ENCODE peak calls at places on chromosome 4, in seven cellular contexts. P, E, V, R, F, U and I are unnamed samples.

GRCh38 chr4:114384629-114385028 is 214.0 kb upstream of the UGT8 start:
- DNase-seq in P (no peak), F (peak), V (no peak), R (peak), U (no peak), E (peak), I (no peak)

GRCh38 chr4:87007345-87008181 is 72.8 kb downstream of the AFF1 start:
- DNase-seq in P (no peak), V (peak), F (peak), R (peak), E (peak), U (peak), I (no peak)

GRCh38 chr4:8905236-8905772 is 33.7 kb upstream of the HMX1 start:
- DNase-seq in V (no peak), R (no peak), E (no peak), U (no peak), P (no peak), F (no peak), I (no peak)

GRCh38 chr4:82525287-82525898 is 36.4 kb downstream of the TMEM150C start:
- DNase-seq in P (no peak), V (no peak), R (no peak), U (no peak), F (no peak), E (no peak), I (no peak)

GRCh38 chr4:21596521-21596920 is 352.1 kb downstream of the KCNIP4 start:
- DNase-seq in R (no peak), P (no peak), U (no peak), V (no peak), F (no peak), E (no peak), I (no peak)

GRCh38 chr4:53804719-53805118 is 213.4 kb upstream of the LNX1 start:
- DNase-seq in F (peak), U (no peak), E (peak), R (no peak), V (peak), P (peak), I (peak)

GRCh38 chr4:32562010-32562409 is 1841.8 kb downstream of the PCDH7 start:
- DNase-seq in E (no peak), U (no peak), F (no peak), P (no peak), R (no peak), V (no peak), I (no peak)

GRCh38 chr4:7281316-7282093 is 89.2 kb downstream of the SORCS2 start:
- DNase-seq in V (no peak), R (no peak), P (no peak), U (no peak), F (no peak), E (no peak), I (no peak)

GRCh38 chr4:85909851-85910250 is 434.9 kb downstream of the ARHGAP24 start:
- DNase-seq in R (no peak), P (no peak), V (no peak), E (no peak), F (peak), U (no peak), I (no peak)

GRCh38 chr4:98512918-98513317 is 145.5 kb downstream of the TSPAN5 start:
- DNase-seq in P (no peak), R (no peak), E (no peak), F (no peak), V (no peak), U (no peak), I (no peak)

GRCh38 chr4:139099366-139099982 is 77.5 kb downstream of the ELF2 start:
- DNase-seq in F (peak), R (peak), V (peak), P (peak), E (peak), U (peak), I (peak)

GRCh38 chr4:124862261-124862660 is 149.7 kb upstream of the ANKRD50 start:
- DNase-seq in F (no peak), E (no peak), R (no peak), U (no peak), P (no peak), V (no peak), I (no peak)

GRCh38 chr4:100819505-100819904 is 301.7 kb upstream of the EMCN start:
- DNase-seq in P (no peak), U (no peak), R (no peak), V (no peak), E (no peak), F (no peak), I (no peak)

GRCh38 chr4:57136281-57136680 is 26.1 kb upstream of the IGFBP7 start:
- DNase-seq in V (no peak), E (no peak), P (no peak), R (no peak), F (no peak), U (no peak), I (no peak)

GRCh38 chr4:147984778-147985138 is 252.9 kb downstream of the ARHGAP10 start:
- DNase-seq in P (no peak), F (no peak), R (no peak), E (no peak), U (no peak), V (no peak), I (no peak)

GRCh38 chr4:110196871-110197420 is 1.5 kb downstream of the ELOVL6 start:
- DNase-seq in E (peak), V (peak), U (peak), F (no peak), P (no peak), R (no peak), I (peak)

GRCh38 chr4:139555705-139556070 is 331 bp downstream of the SETD7 start:
- DNase-seq in V (peak), F (peak), E (no peak), P (no peak), R (no peak), U (peak), I (no peak)

GRCh38 chr4:41541697-41542096 is 3.7 kb downstream of the LIMCH1 start:
- DNase-seq in P (no peak), R (no peak), F (no peak), U (no peak), V (peak), E (no peak), I (no peak)

GRCh38 chr4:152628128-152628527 is 51.7 kb downstream of the TMEM154 start:
- DNase-seq in E (no peak), P (no peak), F (no peak), U (no peak), V (no peak), R (no peak), I (no peak)

GRCh38 chr4:3213661-3214250 is 35.2 kb upstream of the MSANTD1 start:
- DNase-seq in E (no peak), F (no peak), R (no peak), P (no peak), V (no peak), U (no peak), I (no peak)

GRCh38 chr4:40626183-40626990 is 3.3 kb downstream of the RBM47 start:
- DNase-seq in F (no peak), P (no peak), E (no peak), R (no peak), U (no peak), V (peak), I (no peak)

GRCh38 chr4:10273030-10273429 is 156.4 kb upstream of the WDR1 start:
- DNase-seq in E (peak), F (no peak), V (no peak), R (no peak), U (no peak), P (no peak), I (no peak)

GRCh38 chr4:108834167-108834566 is 71.3 kb upstream of the ETNPPL start:
- DNase-seq in R (peak), U (no peak), F (no peak), V (no peak), P (no peak), E (no peak), I (no peak)

GRCh38 chr4:3342182-3342854 is 49.5 kb downstream of the RGS12 start:
- DNase-seq in E (peak), P (no peak), R (peak), F (no peak), U (no peak), V (no peak), I (no peak)

GRCh38 chr4:107153956-107154355 is 117.8 kb upstream of the DKK2 start:
- DNase-seq in F (no peak), E (no peak), U (no peak), R (no peak), P (no peak), V (no peak), I (no peak)

GRCh38 chr4:107156443-107156842 is 120.3 kb upstream of the DKK2 start:
- DNase-seq in R (no peak), P (no peak), V (no peak), F (no peak), E (no peak), U (no peak), I (no peak)

GRCh38 chr4:107151173-107151572 is 115.1 kb upstream of the DKK2 start:
- DNase-seq in E (no peak), R (no peak), V (no peak), F (no peak), P (no peak), U (no peak), I (no peak)

GRCh38 chr4:107155366-107155765 is 119.3 kb upstream of the DKK2 start:
- DNase-seq in F (no peak), R (no peak), U (no peak), E (no peak), P (no peak), V (no peak), I (no peak)

GRCh38 chr4:107153228-107153627 is 117.1 kb upstream of the DKK2 start:
- DNase-seq in P (no peak), R (no peak), U (no peak), E (no peak), V (no peak), F (no peak), I (no peak)
- TF ChIP-seq CTCF in P (no peak), R (peak), U (peak), E (no peak), V (no peak), F (no peak), I (peak)

DNA sequence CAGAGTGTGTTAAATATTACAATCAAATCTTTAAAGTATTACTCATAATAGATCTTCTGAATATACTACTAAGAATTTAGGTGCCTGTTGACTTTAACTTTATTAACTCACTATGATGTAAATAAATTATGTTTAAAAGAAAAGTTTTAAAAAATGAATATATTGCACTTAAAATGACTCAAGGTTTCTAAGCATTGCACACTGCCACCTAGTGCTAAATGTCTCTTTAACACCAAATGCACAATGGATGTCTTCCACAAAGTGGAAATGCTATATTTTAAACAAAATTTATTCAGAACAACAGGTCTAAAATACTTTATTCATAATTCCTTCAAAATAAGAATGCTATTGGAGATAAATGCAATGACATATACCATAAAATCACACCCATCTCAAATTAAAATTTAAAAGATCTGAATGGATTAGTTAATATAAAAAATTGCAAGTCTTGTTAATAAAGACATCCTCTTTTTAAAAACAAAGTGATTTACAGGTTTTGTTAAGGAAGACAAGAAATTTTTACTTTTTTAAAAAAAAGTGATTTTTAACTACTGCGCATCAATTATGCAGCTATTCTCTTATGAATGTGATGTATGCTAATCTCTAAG is 5.5 kb downstream of the INPP4B start:
- DNase-seq in V (no peak), E (peak), R (peak), P (no peak), F (no peak), U (no peak), I (no peak)
- TF ChIP-seq CTCF in V (peak), E (peak), R (peak), P (no peak), F (peak), U (peak), I (peak)

GRCh38 chr4:24428850-24429249 is 155.5 kb downstream of the DHX15 start:
- DNase-seq in P (no peak), U (no peak), F (no peak), V (no peak), R (no peak), E (no peak), I (no peak)
- TF ChIP-seq CTCF in P (no peak), U (no peak), F (no peak), V (no peak), R (peak), E (no peak), I (no peak)

GRCh38 chr4:138063581-138063980 is 178.6 kb downstream of the SLC7A11 start:
- DNase-seq in V (no peak), U (no peak), P (no peak), E (no peak), F (no peak), R (no peak), I (no peak)
- TF ChIP-seq CTCF in V (no peak), U (no peak), P (no peak), E (no peak), F (no peak), R (no peak), I (no peak)

DNA sequence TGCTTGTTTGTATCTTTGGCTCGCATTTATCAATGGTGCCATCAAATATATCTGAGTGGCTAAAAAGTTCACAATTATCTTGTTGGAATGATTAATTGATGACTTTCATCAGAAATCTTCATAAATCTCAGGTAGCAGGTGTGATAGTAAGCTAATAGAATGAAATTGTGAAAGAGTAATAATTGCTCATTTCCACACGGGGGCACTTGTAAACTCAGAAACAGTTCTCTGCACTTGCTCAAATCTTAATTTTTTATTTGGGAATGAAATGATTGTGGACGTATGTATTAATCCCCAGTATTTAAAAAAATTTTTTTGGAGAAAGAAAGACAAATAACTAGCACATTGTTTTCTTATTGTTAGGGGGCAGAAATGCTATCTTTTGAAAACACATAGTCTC is 132.8 kb downstream of the DTHD1 start:
- DNase-seq in P (no peak), R (no peak), V (no peak), F (no peak), E (no peak), U (no peak), I (no peak)
- TF ChIP-seq CTCF in P (no peak), R (peak), V (peak), F (peak), E (peak), U (peak), I (peak)

DNA sequence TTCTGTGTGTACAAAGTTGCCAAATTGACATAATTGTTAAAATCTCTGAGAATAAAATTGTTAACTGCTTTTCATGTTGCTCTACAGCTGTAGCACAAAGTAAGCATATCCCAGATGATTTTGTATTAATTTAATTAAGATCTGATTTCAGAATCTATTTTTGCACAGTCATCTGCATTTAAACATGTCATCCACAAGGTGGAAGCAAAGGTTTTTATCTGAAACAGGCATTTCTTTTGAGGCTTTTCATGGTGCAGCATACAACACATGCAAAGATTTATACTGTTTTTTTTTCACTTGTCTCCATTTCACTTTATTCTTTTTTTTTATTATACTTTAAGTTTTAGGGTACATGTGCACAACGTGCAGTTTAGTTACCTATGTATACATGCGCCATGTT is 51.2 kb downstream of the GC start:
- DNase-seq in U (no peak), P (no peak), F (no peak), E (no peak), V (no peak), R (peak), I (no peak)
- TF ChIP-seq CTCF in U (peak), P (no peak), F (peak), E (no peak), V (peak), R (peak), I (peak)

GRCh38 chr4:183448436-183448835 is 4.0 kb downstream of the CDKN2AIP start:
- DNase-seq in E (no peak), R (no peak), V (no peak), U (no peak), F (no peak), P (no peak), I (no peak)

GRCh38 chr4:183447646-183448045 is 3.2 kb downstream of the CDKN2AIP start:
- DNase-seq in U (no peak), E (no peak), R (no peak), V (no peak), P (no peak), F (no peak), I (no peak)

GRCh38 chr4:183444953-183445543 is 612 bp downstream of the CDKN2AIP start:
- DNase-seq in E (peak), P (no peak), V (peak), R (no peak), U (peak), F (peak), I (no peak)

GRCh38 chr4:183450108-183450507 is 5.7 kb downstream of the CDKN2AIP start:
- DNase-seq in F (no peak), U (no peak), R (no peak), E (no peak), V (no peak), P (no peak), I (no peak)

GRCh38 chr4:183449193-183449888 is 4.9 kb downstream of the CDKN2AIP start:
- DNase-seq in E (no peak), F (no peak), P (no peak), U (no peak), R (no peak), V (no peak), I (no peak)
- TF ChIP-seq CTCF in E (no peak), F (no peak), P (no peak), U (no peak), R (no peak), V (no peak), I (no peak)